ENCODE peak calls at places on chromosomes 6 and 20, in ten cellular contexts. U is lung; Q is left ventricle myocardium inferior; T is GM23338; P is CD4-positive, alpha-beta memory T cell; Y is stomach; H is CD8-positive, alpha-beta memory T cell; N is heart left ventricle; W is aorta; D is GM23248. F is an unnamed sample.

GRCh38 chr6:159594106-159594749 is 98.8 kb downstream of the SOD2 start:
- DNase-seq in U (no peak), Q (no peak), T (no peak), P (no peak), Y (no peak), H (no peak), N (no peak), W (no peak), D (peak; percentile 76), F (no peak)

GRCh38 chr6:30361661-30362060 is 16.7 kb downstream of the RPP21 start:
- DNase-seq in U (no peak), Q (no peak), T (no peak), P (no peak), Y (no peak), H (no peak), N (no peak), W (no peak), D (no peak), F (no peak)

GRCh38 chr6:22470454-22471368 is 98.7 kb upstream of the HDGFL1 start:
- DNase-seq in U (peak; percentile 68), Q (peak; percentile 42), T (peak; percentile 5), P (no peak), Y (peak; percentile 80), H (no peak), N (peak; percentile 62), W (no peak), D (peak; percentile 38), F (no peak)

GRCh38 chr6:133705071-133705470 is 183.8 kb upstream of the TCF21 start:
- DNase-seq in U (no peak), Q (no peak), T (no peak), P (no peak), Y (no peak), H (no peak), N (no peak), W (no peak), D (peak; percentile 87), F (no peak)

GRCh38 chr20:53707341-53708102 is 113.9 kb upstream of the ZNF217 start:
- DNase-seq in U (no peak), Q (no peak), T (peak; percentile 36), P (no peak), Y (no peak), H (no peak), N (no peak), W (no peak), D (peak; percentile 81), F (no peak)

GRCh38 chr20:57148266-57148665 is 118.2 kb downstream of the BMP7 start:
- DNase-seq in U (no peak), Q (no peak), T (no peak), P (no peak), Y (no peak), H (no peak), N (peak; percentile 54), W (peak; percentile 32), D (no peak), F (no peak)

GRCh38 chr6:170074907-170075306 is 216.0 kb downstream of the DLL1 start:
- DNase-seq in U (no peak), Q (no peak), T (no peak), P (no peak), Y (peak; percentile 24), H (no peak), N (no peak), W (peak; percentile 74), D (no peak), F (no peak)

GRCh38 chr20:62938105-62938888 is at the start of gene GID8:
- DNase-seq in U (no peak), Q (peak; percentile 56), T (peak; percentile 65), P (no peak), Y (peak; percentile 60), H (peak; percentile 34), N (no peak), W (peak; percentile 81), D (peak; percentile 86), F (no peak)

DNA sequence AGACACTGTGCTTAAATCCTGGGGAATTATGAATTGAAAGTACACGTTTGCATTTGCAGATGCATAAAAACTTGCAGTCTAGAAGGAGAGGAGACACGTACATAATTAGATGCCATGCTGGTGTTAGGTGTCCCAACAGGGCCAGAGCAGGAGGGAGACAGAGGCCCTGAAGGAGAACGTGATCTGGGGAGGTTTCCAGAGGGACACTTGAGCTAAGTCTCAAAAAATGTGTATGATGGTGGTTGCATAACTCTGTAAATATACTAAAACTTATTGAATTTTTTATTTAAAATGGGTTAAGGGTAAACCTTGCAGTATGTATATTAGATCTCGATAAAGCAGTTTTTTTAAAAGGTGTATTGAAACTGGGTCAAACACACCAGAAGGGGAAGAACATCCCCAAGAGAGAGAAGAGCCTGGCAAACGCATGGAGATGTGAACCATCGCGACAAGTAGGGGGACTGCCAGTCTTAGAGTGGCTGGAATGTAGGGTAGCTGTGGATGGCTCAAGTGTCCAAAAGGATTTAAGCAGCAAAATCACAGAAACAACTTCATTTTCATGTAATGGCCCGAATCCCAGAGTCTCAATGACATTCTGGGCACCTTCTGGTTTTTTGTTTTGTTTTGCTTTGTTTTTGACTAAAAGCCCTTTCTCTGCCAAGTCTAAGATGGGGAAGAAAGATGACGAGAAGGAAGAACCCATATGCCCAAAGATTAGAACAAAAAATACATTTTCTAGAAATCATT is 15.3 kb downstream of the TRAF3IP2 start:
- DNase-seq in U (no peak), Q (no peak), T (no peak), P (no peak), Y (no peak), H (no peak), N (no peak), W (no peak), D (peak; percentile 71), F (no peak)
- H3K4me1 ChIP-seq in U (peaks cover 21% of the 10 kb centered on the region), Q (peaks cover 66% of the 10 kb centered on the region), T (peaks cover 17% of the 10 kb centered on the region), P (peaks cover 18% of the 10 kb centered on the region), Y (peaks cover 63% of the 10 kb centered on the region), H (peaks cover 7% of the 10 kb centered on the region), N (no peaks in the 10 kb centered on the region), W (no peaks in the 10 kb centered on the region), D (peaks cover 72% of the 10 kb centered on the region), F (peaks cover 21% of the 10 kb centered on the region)

GRCh38 chr20:31717478-31717946 is 5.2 kb downstream of the BCL2L1 start:
- DNase-seq in U (no peak), Q (no peak), T (no peak), P (peak; percentile 49), Y (no peak), H (no peak), N (no peak), W (no peak), D (no peak), F (peak; percentile 44)
- H3K4me3 ChIP-seq in U (peak overlapping the region; percentile 19), Q (peak overlapping the region; percentile 85), T (no peak overlapping the region), P (peak overlapping the region; percentile 27), Y (peak overlapping the region; percentile 8), H (peak overlapping the region; percentile 41), N (peak overlapping the region; percentile 52), W (peak overlapping the region; percentile 42), D (peak overlapping the region; percentile 18), F (peak overlapping the region; percentile 77)

GRCh38 chr20:50401587-50402343 is 108.4 kb upstream of the PTPN1 start:
- DNase-seq in U (no peak), Q (no peak), T (no peak), P (no peak), Y (no peak), H (no peak), N (no peak), W (no peak), D (no peak), F (no peak)
- H3K4me1 ChIP-seq in U (no peaks in the 10 kb centered on the region), Q (peaks cover 76% of the 10 kb centered on the region), T (no peaks in the 10 kb centered on the region), P (no peaks in the 10 kb centered on the region), Y (peaks cover 31% of the 10 kb centered on the region), H (no peaks in the 10 kb centered on the region), N (peaks cover 3% of the 10 kb centered on the region), W (peaks cover 4% of the 10 kb centered on the region), D (peaks cover 17% of the 10 kb centered on the region), F (no peaks in the 10 kb centered on the region)

GRCh38 chr6:72554203-72554564 is 67.7 kb upstream of the KCNQ5 start:
- DNase-seq in U (no peak), Q (no peak), T (no peak), P (no peak), Y (no peak), H (no peak), N (no peak), W (no peak), D (peak; percentile 85), F (no peak)
- H3K4me3 ChIP-seq in U (no peak overlapping the region), Q (no peak overlapping the region), T (no peak overlapping the region), P (no peak overlapping the region), Y (no peak overlapping the region), H (no peak overlapping the region), N (no peak overlapping the region), W (no peak overlapping the region), D (peak overlapping the region; percentile 9), F (no peak overlapping the region)

GRCh38 chr20:32111763-32112162 is 2.2 kb downstream of the TM9SF4 start:
- DNase-seq in U (no peak), Q (no peak), T (no peak), P (no peak), Y (no peak), H (no peak), N (no peak), W (no peak), D (peak; percentile 12), F (no peak)
- H3K4me1 ChIP-seq in U (peaks cover 7% of the 10 kb centered on the region), Q (peaks cover 72% of the 10 kb centered on the region), T (peaks cover 21% of the 10 kb centered on the region), P (peaks cover 39% of the 10 kb centered on the region), Y (peaks cover 41% of the 10 kb centered on the region), H (peaks cover 14% of the 10 kb centered on the region), N (no peaks in the 10 kb centered on the region), W (peaks cover 4% of the 10 kb centered on the region), D (peaks cover 13% of the 10 kb centered on the region), F (peaks cover 13% of the 10 kb centered on the region)

DNA sequence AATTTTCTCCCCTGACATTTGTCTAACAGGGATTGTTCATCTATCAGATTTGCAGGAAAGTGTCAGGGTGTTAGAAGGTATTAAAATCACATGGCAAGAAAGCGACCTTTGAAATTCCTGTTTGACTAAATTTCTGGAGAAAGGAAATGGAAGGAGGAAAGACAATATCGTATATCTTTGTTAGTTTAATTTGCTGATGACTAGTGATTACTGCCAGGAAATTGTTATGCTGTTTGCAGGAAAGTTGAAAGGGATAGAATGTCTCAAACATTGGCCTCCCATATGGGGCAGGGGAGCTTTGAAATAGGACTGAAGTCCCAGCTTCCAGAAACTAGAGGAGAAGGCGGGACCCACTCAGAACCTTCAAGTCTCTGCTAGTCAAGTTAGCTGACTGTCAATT is 53.3 kb upstream of the RALGAPA2 start:
- DNase-seq in U (no peak), Q (no peak), T (no peak), P (no peak), Y (no peak), H (no peak), N (no peak), W (no peak), D (no peak), F (no peak)
- H3K4me3 ChIP-seq in U (no peak overlapping the region), Q (no peak overlapping the region), T (no peak overlapping the region), P (no peak overlapping the region), Y (no peak overlapping the region), H (no peak overlapping the region), N (no peak overlapping the region), W (no peak overlapping the region), D (no peak overlapping the region), F (no peak overlapping the region)

GRCh38 chr6:90154666-90155065 is 142.0 kb downstream of the BACH2 start:
- DNase-seq in U (no peak), Q (no peak), T (no peak), P (no peak), Y (no peak), H (no peak), N (no peak), W (no peak), D (no peak), F (no peak)
- H3K4me1 ChIP-seq in U (no peaks in the 10 kb centered on the region), Q (peaks cover 5% of the 10 kb centered on the region), T (no peaks in the 10 kb centered on the region), P (peaks cover 34% of the 10 kb centered on the region), Y (no peaks in the 10 kb centered on the region), H (peaks cover 63% of the 10 kb centered on the region), N (no peaks in the 10 kb centered on the region), W (peaks cover 7% of the 10 kb centered on the region), D (no peaks in the 10 kb centered on the region), F (peaks cover 41% of the 10 kb centered on the region)